ENCODE peak calls at places on chromosomes 2 and 18, in five cellular contexts. One of them, this sample, is unnamed.

GRCh38 chr2:121386707-121387106 is 101.7 kb upstream of the TFCP2L1 start:
- DNase-seq in T1000: no peak
- DNase-seq in AG04449: no peak
- DNase-seq in HFFc6: peak
- DNase-seq in NCI-H345: no peak
- DNase-seq in this sample: no peak

GRCh38 chr2:26607698-26608097 is 33.5 kb downstream of the CIB4 start:
- DNase-seq in HFFc6: no peak
- DNase-seq in NCI-H345: no peak
- DNase-seq in T1000: no peak
- DNase-seq in AG04449: no peak
- DNase-seq in this sample: no peak

GRCh38 chr2:25146896-25147295 is 21.5 kb downstream of the POMC start:
- DNase-seq in NCI-H345: no peak
- DNase-seq in T1000: no peak
- DNase-seq in AG04449: no peak
- DNase-seq in HFFc6: no peak
- DNase-seq in this sample: no peak

GRCh38 chr2:190505696-190506095 is 28.8 kb downstream of the NEMP2 start:
- DNase-seq in NCI-H345: peak
- DNase-seq in HFFc6: no peak
- DNase-seq in T1000: no peak
- DNase-seq in AG04449: no peak
- DNase-seq in this sample: no peak

GRCh38 chr18:79411614-79412526 is 16.1 kb downstream of the NFATC1 start:
- DNase-seq in NCI-H345: peak
- DNase-seq in T1000: no peak
- DNase-seq in HFFc6: no peak
- DNase-seq in AG04449: no peak
- DNase-seq in this sample: no peak

GRCh38 chr2:55454121-55454520 is 34.5 kb upstream of the CCDC88A start:
- DNase-seq in HFFc6: no peak
- DNase-seq in NCI-H345: no peak
- DNase-seq in AG04449: no peak
- DNase-seq in T1000: no peak
- DNase-seq in this sample: no peak

GRCh38 chr2:107936427-107937359 is 49.6 kb upstream of the SLC5A7 start:
- DNase-seq in AG04449: no peak
- DNase-seq in T1000: no peak
- DNase-seq in NCI-H345: peak
- DNase-seq in HFFc6: no peak
- DNase-seq in this sample: no peak

GRCh38 chr2:121611730-121612705 is 37.2 kb downstream of the CLASP1 start:
- DNase-seq in HFFc6: no peak
- DNase-seq in AG04449: no peak
- DNase-seq in T1000: no peak
- DNase-seq in NCI-H345: no peak
- DNase-seq in this sample: no peak

GRCh38 chr2:238143239-238143951 is 4.9 kb downstream of the KLHL30 start:
- DNase-seq in HFFc6: peak
- DNase-seq in NCI-H345: no peak
- DNase-seq in AG04449: peak
- DNase-seq in T1000: peak
- DNase-seq in this sample: no peak

GRCh38 chr2:21821697-21822227 is 698.0 kb downstream of the TDRD15 start:
- DNase-seq in AG04449: no peak
- DNase-seq in NCI-H345: no peak
- DNase-seq in HFFc6: no peak
- DNase-seq in T1000: no peak
- DNase-seq in this sample: no peak

GRCh38 chr2:10428355-10428754 is 19.8 kb downstream of the ODC1 start:
- DNase-seq in NCI-H345: no peak
- DNase-seq in T1000: no peak
- DNase-seq in HFFc6: no peak
- DNase-seq in AG04449: no peak
- DNase-seq in this sample: no peak

GRCh38 chr18:5630057-5630765 is 86.4 kb upstream of the EPB41L3 start:
- DNase-seq in T1000: no peak
- DNase-seq in NCI-H345: peak
- DNase-seq in AG04449: no peak
- DNase-seq in HFFc6: no peak
- DNase-seq in this sample: no peak

GRCh38 chr2:158816797-158817196 is 21.7 kb downstream of the DAPL1 start:
- DNase-seq in AG04449: no peak
- DNase-seq in NCI-H345: no peak
- DNase-seq in T1000: no peak
- DNase-seq in HFFc6: no peak
- DNase-seq in this sample: no peak

GRCh38 chr2:113173563-113174368 is at the start of gene PSD4:
- DNase-seq in AG04449: no peak
- DNase-seq in T1000: no peak
- DNase-seq in HFFc6: no peak
- DNase-seq in NCI-H345: no peak
- DNase-seq in this sample: peak

GRCh38 chr2:70420005-70420580 is 118.2 kb upstream of the FAM136A start:
- DNase-seq in T1000: no peak
- DNase-seq in HFFc6: no peak
- DNase-seq in NCI-H345: peak
- DNase-seq in AG04449: no peak
- DNase-seq in this sample: no peak

GRCh38 chr2:1495676-1496393 is 82.6 kb downstream of the TPO start:
- DNase-seq in HFFc6: no peak
- DNase-seq in T1000: no peak
- DNase-seq in AG04449: no peak
- DNase-seq in NCI-H345: no peak
- DNase-seq in this sample: no peak

GRCh38 chr2:50086450-50086849 is 932.1 kb upstream of the FSHR start:
- DNase-seq in AG04449: no peak
- DNase-seq in NCI-H345: no peak
- DNase-seq in T1000: no peak
- DNase-seq in HFFc6: no peak
- DNase-seq in this sample: no peak

GRCh38 chr2:236576053-236576452 is 6.4 kb downstream of the ACKR3 start:
- DNase-seq in NCI-H345: no peak
- DNase-seq in AG04449: no peak
- DNase-seq in T1000: no peak
- DNase-seq in HFFc6: no peak
- DNase-seq in this sample: no peak

GRCh38 chr2:240929364-240930095 is 23.4 kb downstream of the CROCC2 start:
- DNase-seq in HFFc6: no peak
- DNase-seq in T1000: no peak
- DNase-seq in NCI-H345: no peak
- DNase-seq in AG04449: no peak
- DNase-seq in this sample: no peak

GRCh38 chr2:176461098-176461497 is 191.9 kb downstream of the MTX2 start:
- DNase-seq in HFFc6: peak
- DNase-seq in NCI-H345: no peak
- DNase-seq in AG04449: no peak
- DNase-seq in T1000: no peak
- DNase-seq in this sample: no peak

GRCh38 chr18:76056467-76057194 is 438.4 kb downstream of the ZNF516 start:
- DNase-seq in T1000: no peak
- DNase-seq in NCI-H345: no peak
- DNase-seq in HFFc6: no peak
- DNase-seq in AG04449: no peak
- DNase-seq in this sample: no peak

GRCh38 chr2:188765522-188765921 is 208.7 kb upstream of the COL3A1 start:
- DNase-seq in AG04449: no peak
- DNase-seq in HFFc6: peak
- DNase-seq in T1000: no peak
- DNase-seq in NCI-H345: peak
- DNase-seq in this sample: no peak